ENCODE peak calls at places on chromosome X, in five cellular contexts. One of them, this sample, is unnamed.
A peak's percentile ranks its signal among the peaks of the same experiment; 100 is the strongest.

GRCh38 chrX:118989886-118990285 is 15.5 kb downstream of the LONRF3 start:
- DNase-seq in cardiac muscle cell: no peak
- DNase-seq in stomach: no peak
- DNase-seq in astrocyte of the cerebellum: no peak
- DNase-seq in prostate gland: no peak
- DNase-seq in this sample: no peak

GRCh38 chrX:148049441-148049840 is 68.3 kb downstream of the FMR1NB start:
- DNase-seq in cardiac muscle cell: peak; percentile 42
- DNase-seq in stomach: no peak
- DNase-seq in astrocyte of the cerebellum: peak; percentile 31
- DNase-seq in prostate gland: no peak
- DNase-seq in this sample: no peak

GRCh38 chrX:18640686-18641085 is 31.2 kb downstream of the RS1 start:
- DNase-seq in cardiac muscle cell: peak; percentile 56
- DNase-seq in stomach: no peak
- DNase-seq in astrocyte of the cerebellum: no peak
- DNase-seq in prostate gland: no peak
- DNase-seq in this sample: no peak

GRCh38 chrX:150683536-150684146 is 9.6 kb upstream of the MTMR1 start:
- DNase-seq in cardiac muscle cell: peak; percentile 35
- DNase-seq in stomach: no peak
- DNase-seq in astrocyte of the cerebellum: no peak
- DNase-seq in prostate gland: peak; percentile 7
- DNase-seq in this sample: peak; percentile 20

GRCh38 chrX:123749643-123750042 is 16.8 kb upstream of the THOC2 start:
- DNase-seq in cardiac muscle cell: no peak
- DNase-seq in stomach: no peak
- DNase-seq in astrocyte of the cerebellum: no peak
- DNase-seq in prostate gland: no peak
- DNase-seq in this sample: no peak

GRCh38 chrX:68060506-68061205 is 372.6 kb downstream of the OPHN1 start:
- DNase-seq in cardiac muscle cell: no peak
- DNase-seq in stomach: no peak
- DNase-seq in astrocyte of the cerebellum: no peak
- DNase-seq in prostate gland: no peak
- DNase-seq in this sample: no peak

GRCh38 chrX:45762699-45763647 is 562.3 kb upstream of the DIPK2B start:
- DNase-seq in cardiac muscle cell: no peak
- DNase-seq in stomach: no peak
- DNase-seq in astrocyte of the cerebellum: no peak
- DNase-seq in prostate gland: no peak
- DNase-seq in this sample: no peak

GRCh38 chrX:7925867-7926472 is 1.2 kb downstream of the PNPLA4 start:
- DNase-seq in cardiac muscle cell: peak; percentile 82
- DNase-seq in stomach: peak; percentile 63
- DNase-seq in astrocyte of the cerebellum: peak; percentile 49
- DNase-seq in prostate gland: peak; percentile 12
- DNase-seq in this sample: peak; percentile 26

GRCh38 chrX:65932173-65933084 is 107.5 kb downstream of the VSIG4 start:
- DNase-seq in cardiac muscle cell: no peak
- DNase-seq in stomach: no peak
- DNase-seq in astrocyte of the cerebellum: no peak
- DNase-seq in prostate gland: no peak
- DNase-seq in this sample: no peak

GRCh38 chrX:66684196-66684595 is 45.3 kb upstream of the EDA2R start:
- DNase-seq in cardiac muscle cell: no peak
- DNase-seq in stomach: no peak
- DNase-seq in astrocyte of the cerebellum: no peak
- DNase-seq in prostate gland: no peak
- DNase-seq in this sample: no peak

GRCh38 chrX:151754042-151754419 is 19.5 kb downstream of the CNGA2 start:
- DNase-seq in cardiac muscle cell: no peak
- DNase-seq in stomach: no peak
- DNase-seq in astrocyte of the cerebellum: peak; percentile 65
- DNase-seq in prostate gland: peak; percentile 10
- DNase-seq in this sample: no peak

GRCh38 chrX:17595456-17596035 is 141.7 kb upstream of the SCML1 start:
- DNase-seq in cardiac muscle cell: no peak
- DNase-seq in stomach: no peak
- DNase-seq in astrocyte of the cerebellum: no peak
- DNase-seq in prostate gland: no peak
- DNase-seq in this sample: no peak

GRCh38 chrX:84108589-84108988 is 79.4 kb downstream of the RPS6KA6 start:
- DNase-seq in cardiac muscle cell: no peak
- DNase-seq in stomach: no peak
- DNase-seq in astrocyte of the cerebellum: no peak
- DNase-seq in prostate gland: no peak
- DNase-seq in this sample: no peak

GRCh38 chrX:72634321-72634720 is 61.7 kb upstream of the HDAC8 start:
- DNase-seq in cardiac muscle cell: no peak
- DNase-seq in stomach: no peak
- DNase-seq in astrocyte of the cerebellum: no peak
- DNase-seq in prostate gland: no peak
- DNase-seq in this sample: no peak

GRCh38 chrX:13123857-13124345 is 79.5 kb upstream of the FAM9C start:
- DNase-seq in cardiac muscle cell: no peak
- DNase-seq in stomach: no peak
- DNase-seq in astrocyte of the cerebellum: peak; percentile 32
- DNase-seq in prostate gland: no peak
- DNase-seq in this sample: no peak
- H3K4me3 ChIP-seq in cardiac muscle cell: no peak overlapping the region
- H3K4me3 ChIP-seq in stomach: no peak overlapping the region
- H3K4me3 ChIP-seq in astrocyte of the cerebellum: no peak overlapping the region
- H3K4me3 ChIP-seq in prostate gland: no peak overlapping the region
- H3K4me3 ChIP-seq in this sample: no peak overlapping the region

GRCh38 chrX:97026406-97026805 is 142.7 kb downstream of the RPA4 start:
- DNase-seq in cardiac muscle cell: peak; percentile 40
- DNase-seq in stomach: no peak
- DNase-seq in astrocyte of the cerebellum: no peak
- DNase-seq in prostate gland: no peak
- DNase-seq in this sample: no peak
- TF ChIP-seq CTCF in cardiac muscle cell: peak; percentile 13
- TF ChIP-seq CTCF in stomach: no peak
- TF ChIP-seq CTCF in astrocyte of the cerebellum: no peak
- TF ChIP-seq CTCF in prostate gland: no peak
- TF ChIP-seq CTCF in this sample: no peak

DNA sequence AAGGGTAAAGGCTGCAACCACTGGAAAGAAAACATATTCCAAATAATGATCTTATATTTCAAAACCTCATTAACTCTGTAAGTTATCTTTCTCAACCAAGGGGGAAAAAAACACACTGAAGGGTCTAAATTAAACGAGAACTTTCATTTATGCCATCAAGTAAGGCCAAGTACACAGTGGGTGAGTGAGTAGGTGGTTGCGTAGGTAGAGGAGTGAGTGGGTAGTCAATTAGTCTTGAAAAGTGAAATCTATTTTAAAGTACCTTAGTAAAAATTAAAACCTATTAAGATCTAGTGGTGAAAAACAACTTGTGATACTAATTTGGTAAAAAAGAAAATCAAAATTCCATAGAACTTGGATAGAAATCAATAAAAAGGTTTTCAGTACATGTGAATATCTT is 3.5 kb downstream of the CASK start:
- DNase-seq in cardiac muscle cell: no peak
- DNase-seq in stomach: no peak
- DNase-seq in astrocyte of the cerebellum: no peak
- DNase-seq in prostate gland: no peak
- DNase-seq in this sample: no peak
- H3K4me3 ChIP-seq in cardiac muscle cell: no peak overlapping the region
- H3K4me3 ChIP-seq in stomach: no peak overlapping the region
- H3K4me3 ChIP-seq in astrocyte of the cerebellum: no peak overlapping the region
- H3K4me3 ChIP-seq in prostate gland: no peak overlapping the region
- H3K4me3 ChIP-seq in this sample: no peak overlapping the region

DNA sequence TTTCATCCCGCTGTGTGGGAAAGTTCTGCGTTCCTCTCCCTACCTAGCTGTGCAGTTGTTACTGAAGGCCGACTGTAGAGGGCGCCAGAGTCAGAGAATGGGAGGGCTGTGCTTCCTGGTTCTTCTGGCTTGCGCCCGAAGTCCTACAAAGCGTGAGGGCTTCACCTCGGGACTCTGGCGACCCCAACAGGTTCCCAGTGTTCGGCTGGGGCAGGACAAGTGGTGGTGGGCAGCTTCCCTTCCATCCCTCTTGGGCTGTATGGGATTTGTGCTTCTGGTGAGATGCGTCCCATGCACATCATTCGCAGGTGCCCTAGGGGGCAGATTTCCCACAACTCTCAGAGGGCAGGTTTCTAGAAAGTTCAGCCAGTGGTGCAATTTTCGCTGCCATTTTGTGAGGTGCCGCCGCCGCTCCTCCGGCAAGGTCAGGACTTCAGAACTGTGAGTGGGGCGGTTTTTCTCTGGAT is 27.3 kb downstream of the CT45A3 start:
- DNase-seq in cardiac muscle cell: no peak
- DNase-seq in stomach: peak; percentile 35
- DNase-seq in astrocyte of the cerebellum: no peak
- DNase-seq in prostate gland: no peak
- DNase-seq in this sample: no peak
- TF ChIP-seq CTCF in cardiac muscle cell: peak; percentile 35
- TF ChIP-seq CTCF in stomach: no peak
- TF ChIP-seq CTCF in astrocyte of the cerebellum: peak; percentile 25
- TF ChIP-seq CTCF in prostate gland: no peak
- TF ChIP-seq CTCF in this sample: peak; percentile 53

DNA sequence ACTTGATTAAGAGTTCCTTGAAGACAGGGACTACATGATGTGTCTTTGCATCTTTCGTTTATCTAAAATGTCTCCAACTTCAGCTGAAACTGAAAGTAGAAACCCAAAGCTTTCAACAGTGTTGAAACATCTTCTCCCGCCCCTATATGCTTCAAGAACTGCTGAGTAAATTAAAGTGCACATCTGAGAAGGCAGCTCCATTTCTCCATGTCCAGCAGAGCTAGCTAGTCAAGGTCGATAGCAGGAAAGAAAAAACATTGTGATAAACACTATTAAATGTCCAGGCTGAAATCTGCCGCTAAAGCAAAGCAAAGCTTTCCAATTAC is 185.6 kb upstream of the TBL1X start:
- DNase-seq in cardiac muscle cell: no peak
- DNase-seq in stomach: no peak
- DNase-seq in astrocyte of the cerebellum: no peak
- DNase-seq in prostate gland: no peak
- DNase-seq in this sample: no peak
- H3K4me3 ChIP-seq in cardiac muscle cell: no peak overlapping the region
- H3K4me3 ChIP-seq in stomach: no peak overlapping the region
- H3K4me3 ChIP-seq in astrocyte of the cerebellum: no peak overlapping the region
- H3K4me3 ChIP-seq in prostate gland: no peak overlapping the region
- H3K4me3 ChIP-seq in this sample: no peak overlapping the region

GRCh38 chrX:11967986-11968385 is 170.3 kb upstream of the FRMPD4 start:
- DNase-seq in cardiac muscle cell: no peak
- DNase-seq in stomach: no peak
- DNase-seq in astrocyte of the cerebellum: no peak
- DNase-seq in prostate gland: no peak
- DNase-seq in this sample: no peak
- TF ChIP-seq CTCF in cardiac muscle cell: no peak
- TF ChIP-seq CTCF in stomach: no peak
- TF ChIP-seq CTCF in astrocyte of the cerebellum: no peak
- TF ChIP-seq CTCF in prostate gland: no peak
- TF ChIP-seq CTCF in this sample: no peak

DNA sequence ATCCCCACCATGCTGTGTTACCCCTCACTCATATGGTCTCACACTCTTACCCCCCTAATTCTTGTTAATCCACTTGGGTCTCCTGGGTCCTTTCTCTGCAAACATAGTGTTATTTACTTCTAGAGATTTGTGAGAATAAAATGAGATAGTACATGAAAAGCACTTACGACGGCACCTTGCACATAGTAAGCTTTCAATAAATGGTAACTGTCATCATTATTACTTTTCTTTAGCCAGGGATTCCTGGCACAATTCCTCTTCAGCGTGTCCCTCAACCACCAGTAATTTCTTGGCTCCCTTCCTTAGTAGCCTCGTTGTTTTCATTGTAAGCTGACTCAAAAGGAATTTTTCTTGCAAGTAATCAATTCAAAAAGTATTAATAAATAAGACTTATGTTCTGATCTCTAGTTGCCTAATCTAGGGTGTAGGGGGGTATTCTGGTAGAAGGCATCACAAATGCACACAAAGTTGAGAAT is 30.1 kb upstream of the RBMX start:
- DNase-seq in cardiac muscle cell: no peak
- DNase-seq in stomach: no peak
- DNase-seq in astrocyte of the cerebellum: no peak
- DNase-seq in prostate gland: no peak
- DNase-seq in this sample: no peak
- H3K4me3 ChIP-seq in cardiac muscle cell: peak overlapping the region; percentile 51
- H3K4me3 ChIP-seq in stomach: peak overlapping the region; percentile 56
- H3K4me3 ChIP-seq in astrocyte of the cerebellum: peak overlapping the region; percentile 58
- H3K4me3 ChIP-seq in prostate gland: no peak overlapping the region
- H3K4me3 ChIP-seq in this sample: peak overlapping the region; percentile 63

DNA sequence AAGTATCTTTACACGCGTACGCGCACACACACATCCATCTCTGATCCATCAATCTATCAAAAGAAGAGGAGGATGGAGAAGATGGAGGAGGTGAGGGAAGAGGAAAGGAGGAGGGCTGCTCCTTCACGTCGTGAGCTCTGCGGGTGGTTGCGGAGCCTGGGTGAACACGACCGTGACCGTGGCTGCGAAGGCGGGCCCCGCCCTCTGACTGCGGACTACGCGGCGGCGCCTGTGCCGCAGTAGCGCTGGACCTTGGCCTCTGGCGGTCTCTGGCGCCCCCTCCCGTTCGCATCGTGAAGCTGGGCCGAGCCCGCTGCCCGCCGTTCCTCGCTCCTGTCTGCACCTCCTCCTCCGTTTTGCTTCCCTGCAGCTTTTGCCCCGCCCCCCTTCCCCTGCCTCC is 37.7 kb upstream of the ARAF start:
- DNase-seq in cardiac muscle cell: peak; percentile 79
- DNase-seq in stomach: peak; percentile 86
- DNase-seq in astrocyte of the cerebellum: no peak
- DNase-seq in prostate gland: peak; percentile 69
- DNase-seq in this sample: no peak
- TF ChIP-seq CTCF in cardiac muscle cell: peak; percentile 56
- TF ChIP-seq CTCF in stomach: peak; percentile 68
- TF ChIP-seq CTCF in astrocyte of the cerebellum: peak; percentile 66
- TF ChIP-seq CTCF in prostate gland: peak; percentile 76
- TF ChIP-seq CTCF in this sample: peak; percentile 61